ENCODE peak calls at places on chromosomes 3 and 15, in ten cellular contexts. J is upper lobe of left lung, K is body of pancreas, X is GM23248, O is cardiac muscle cell, E is ascending aorta, Z is psoas muscle, P is heart right ventricle, C is OCI-LY7, R is ovary. Y is an unnamed sample.

GRCh38 chr3:89107461-89108035 is at the start of gene EPHA3:
- DNase-seq in J (peak), K (peak), X (peak), O (peak), E (peak), Z (peak), P (peak), C (no peak), R (peak), Y (peak)

GRCh38 chr3:47283193-47283537 is 421 bp downstream of the KLHL18 start:
- DNase-seq in J (no peak), K (peak), X (peak), O (no peak), E (no peak), Z (peak), P (peak), C (peak), R (no peak), Y (no peak)

GRCh38 chr3:99869621-99870020 is 52.0 kb downstream of the CMSS1 start:
- DNase-seq in J (no peak), K (no peak), X (no peak), O (no peak), E (no peak), Z (no peak), P (no peak), C (no peak), R (no peak), Y (no peak)

GRCh38 chr15:95558916-95559315 is 771.6 kb upstream of the NR2F2 start:
- DNase-seq in J (no peak), K (no peak), X (peak), O (no peak), E (no peak), Z (no peak), P (no peak), C (no peak), R (no peak), Y (no peak)

GRCh38 chr3:141482250-141482937 is 4.4 kb upstream of the RASA2 start:
- DNase-seq in J (no peak), K (no peak), X (peak), O (no peak), E (no peak), Z (no peak), P (no peak), C (no peak), R (no peak), Y (peak)

GRCh38 chr15:67746450-67746849 is 78.9 kb upstream of the SKOR1 start:
- DNase-seq in J (no peak), K (no peak), X (no peak), O (no peak), E (no peak), Z (no peak), P (no peak), C (no peak), R (no peak), Y (no peak)

GRCh38 chr3:195366200-195366910 is 76.5 kb downstream of the ACAP2 start:
- DNase-seq in J (no peak), K (no peak), X (peak), O (no peak), E (no peak), Z (no peak), P (no peak), C (no peak), R (no peak), Y (no peak)

GRCh38 chr3:39269528-39269927 is 10.3 kb downstream of the CX3CR1 start:
- DNase-seq in J (no peak), K (no peak), X (no peak), O (no peak), E (peak), Z (no peak), P (no peak), C (no peak), R (no peak), Y (no peak)

GRCh38 chr3:134672571-134672970 is 21.7 kb upstream of the KY start:
- DNase-seq in J (no peak), K (no peak), X (no peak), O (no peak), E (no peak), Z (no peak), P (no peak), C (no peak), R (no peak), Y (no peak)

GRCh38 chr3:189789432-189789831 is 158.2 kb downstream of the TP63 start:
- DNase-seq in J (no peak), K (no peak), X (no peak), O (no peak), E (no peak), Z (no peak), P (no peak), C (no peak), R (no peak), Y (no peak)

GRCh38 chr15:88038261-88038660 is 218.3 kb downstream of the NTRK3 start:
- DNase-seq in J (no peak), K (no peak), X (no peak), O (no peak), E (no peak), Z (no peak), P (no peak), C (no peak), R (no peak), Y (no peak)

GRCh38 chr3:183266454-183266853 is 13.4 kb downstream of the B3GNT5 start:
- DNase-seq in J (no peak), K (no peak), X (no peak), O (no peak), E (no peak), Z (no peak), P (no peak), C (no peak), R (no peak), Y (no peak)

GRCh38 chr3:155743616-155744015 is 1.3 kb downstream of the PLCH1 start:
- DNase-seq in J (no peak), K (no peak), X (peak), O (no peak), E (no peak), Z (no peak), P (no peak), C (no peak), R (no peak), Y (no peak)

GRCh38 chr3:126907557-126907956 is 75.4 kb upstream of the PLXNA1 start:
- DNase-seq in J (no peak), K (no peak), X (no peak), O (no peak), E (no peak), Z (no peak), P (no peak), C (no peak), R (no peak), Y (no peak)

GRCh38 chr3:126852536-126852935 is 130.4 kb upstream of the PLXNA1 start:
- DNase-seq in J (no peak), K (no peak), X (no peak), O (no peak), E (peak), Z (no peak), P (no peak), C (no peak), R (no peak), Y (no peak)

GRCh38 chr3:52533623-52534280 is at the start of gene NT5DC2:
- DNase-seq in J (peak), K (peak), X (peak), O (peak), E (peak), Z (peak), P (peak), C (peak), R (peak), Y (peak)

DNA sequence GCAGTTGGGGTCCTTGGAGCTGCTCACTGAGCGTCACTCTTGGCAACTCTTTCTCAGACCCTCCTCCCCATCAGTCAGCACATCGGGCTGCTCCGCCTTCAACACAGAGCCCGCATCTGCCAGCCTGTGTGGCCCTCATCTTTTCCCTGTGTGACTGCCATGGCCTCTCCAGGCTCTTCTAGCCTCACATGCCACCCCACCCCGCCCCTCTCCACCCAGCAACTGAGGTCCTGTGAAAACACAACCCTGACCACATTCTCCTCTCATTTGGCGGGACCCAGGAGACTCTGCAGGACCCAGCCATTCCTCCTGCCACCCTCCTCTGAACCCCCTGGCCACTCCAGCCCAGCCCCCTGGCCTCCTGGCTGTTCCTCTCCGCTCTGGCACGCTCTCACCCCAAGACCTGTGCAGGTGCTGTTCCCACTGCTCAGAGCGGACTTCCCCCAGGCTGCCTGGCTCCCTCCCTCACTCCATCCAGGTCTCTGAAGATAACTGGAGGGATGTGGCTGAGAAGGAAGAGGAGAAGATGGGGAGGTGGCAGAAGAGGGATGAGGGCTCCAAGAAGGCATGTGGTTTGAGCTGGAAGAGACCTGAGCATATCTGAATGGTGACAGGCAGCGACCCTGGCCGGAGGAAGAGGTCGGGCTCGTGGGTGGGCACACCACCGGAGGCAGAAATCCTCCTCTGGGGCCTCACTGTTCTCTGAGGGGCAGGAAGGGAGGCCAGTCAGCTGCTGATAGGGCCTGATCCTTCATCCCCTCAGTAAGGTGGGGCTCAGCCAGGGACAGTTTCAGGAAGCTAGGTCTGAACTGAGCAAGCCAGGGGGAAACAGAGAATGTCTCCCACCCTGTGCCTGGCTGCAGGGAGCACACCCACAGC is 111.2 kb upstream of the RPL32 start:
- DNase-seq in J (no peak), K (no peak), X (no peak), O (no peak), E (no peak), Z (no peak), P (no peak), C (no peak), R (no peak), Y (no peak)
- H3K27ac ChIP-seq in J (no peak), K (no peak), X (no peak), O (peak), E (peak), Z (peak), P (peak), C (no peak), R (no peak), Y (no peak)

DNA sequence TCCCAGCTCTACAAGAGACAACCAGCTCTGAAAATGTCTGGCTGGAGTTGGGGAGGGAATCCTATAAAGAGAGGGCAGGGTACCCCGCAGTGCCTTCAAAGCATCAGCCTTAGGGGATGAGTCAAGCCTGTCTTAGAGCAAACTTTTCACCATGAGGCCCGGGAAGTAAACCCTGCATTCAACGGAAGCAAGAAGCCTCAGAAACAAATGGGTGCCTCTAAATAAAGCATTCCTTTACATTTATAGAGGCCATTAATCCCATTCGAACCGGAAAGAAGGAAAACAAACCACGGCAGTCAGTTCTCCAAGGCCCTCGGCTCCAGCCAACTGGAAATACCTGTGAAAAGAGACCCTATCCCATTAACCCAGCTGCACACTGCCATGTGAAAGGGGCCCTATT is 4.4 kb downstream of the ITGB5 start:
- DNase-seq in J (no peak), K (no peak), X (peak), O (no peak), E (no peak), Z (no peak), P (no peak), C (no peak), R (no peak), Y (peak)
- H3K4me3 ChIP-seq in J (no peak), K (no peak), X (no peak), O (no peak), E (no peak), Z (no peak), P (no peak), C (no peak), R (no peak), Y (no peak)

GRCh38 chr15:39748276-39748675 is 34.4 kb downstream of the FSIP1 start:
- DNase-seq in J (no peak), K (no peak), X (peak), O (no peak), E (no peak), Z (no peak), P (no peak), C (no peak), R (no peak), Y (no peak)
- H3K27ac ChIP-seq in J (no peak), K (peak), X (peak), O (no peak), E (no peak), Z (no peak), P (no peak), C (no peak), R (no peak), Y (no peak)

GRCh38 chr3:69005071-69005816 is 8.2 kb downstream of the EOGT start:
- DNase-seq in J (no peak), K (no peak), X (peak), O (no peak), E (no peak), Z (no peak), P (no peak), C (no peak), R (no peak), Y (no peak)
- H3K4me3 ChIP-seq in J (no peak), K (no peak), X (no peak), O (no peak), E (no peak), Z (no peak), P (no peak), C (no peak), R (no peak), Y (no peak)

GRCh38 chr3:27675287-27675686 is 46.8 kb downstream of the EOMES start:
- DNase-seq in J (no peak), K (no peak), X (peak), O (no peak), E (no peak), Z (no peak), P (no peak), C (no peak), R (no peak), Y (peak)

GRCh38 chr3:27680517-27681246 is 41.4 kb downstream of the EOMES start:
- DNase-seq in J (no peak), K (no peak), X (no peak), O (peak), E (no peak), Z (no peak), P (no peak), C (peak), R (no peak), Y (peak)

GRCh38 chr3:27678234-27678633 is 43.9 kb downstream of the EOMES start:
- DNase-seq in J (no peak), K (no peak), X (no peak), O (no peak), E (no peak), Z (no peak), P (no peak), C (no peak), R (no peak), Y (no peak)

GRCh38 chr3:27679691-27680090 is 42.4 kb downstream of the EOMES start:
- DNase-seq in J (no peak), K (no peak), X (peak), O (peak), E (no peak), Z (no peak), P (no peak), C (no peak), R (no peak), Y (no peak)

GRCh38 chr3:27677554-27677953 is 44.6 kb downstream of the EOMES start:
- DNase-seq in J (no peak), K (no peak), X (peak), O (no peak), E (peak), Z (no peak), P (no peak), C (no peak), R (no peak), Y (peak)
- H3K27ac ChIP-seq in J (no peak), K (no peak), X (peak), O (no peak), E (peak), Z (no peak), P (no peak), C (no peak), R (no peak), Y (peak)

GRCh38 chr15:25051399-25052154 is 96.8 kb downstream of the SNRPN start:
- DNase-seq in J (no peak), K (no peak), X (no peak), O (no peak), E (no peak), Z (no peak), P (peak), C (no peak), R (peak), Y (no peak)
- H3K4me3 ChIP-seq in J (no peak), K (no peak), X (no peak), O (no peak), E (peak), Z (no peak), P (no peak), C (no peak), R (no peak), Y (no peak)

GRCh38 chr15:48696627-48697312 is 51.3 kb upstream of the FBN1 start:
- DNase-seq in J (no peak), K (no peak), X (peak), O (no peak), E (no peak), Z (no peak), P (no peak), C (no peak), R (no peak), Y (peak)

GRCh38 chr15:48695835-48696573 is 50.5 kb upstream of the FBN1 start:
- DNase-seq in J (no peak), K (no peak), X (no peak), O (no peak), E (no peak), Z (no peak), P (no peak), C (no peak), R (no peak), Y (no peak)

GRCh38 chr15:48688493-48688892 is 43.0 kb upstream of the FBN1 start:
- DNase-seq in J (no peak), K (no peak), X (no peak), O (no peak), E (no peak), Z (no peak), P (no peak), C (no peak), R (no peak), Y (no peak)

GRCh38 chr15:48695088-48695834 is 49.8 kb upstream of the FBN1 start:
- DNase-seq in J (no peak), K (no peak), X (peak), O (no peak), E (no peak), Z (no peak), P (no peak), C (no peak), R (no peak), Y (peak)

DNA sequence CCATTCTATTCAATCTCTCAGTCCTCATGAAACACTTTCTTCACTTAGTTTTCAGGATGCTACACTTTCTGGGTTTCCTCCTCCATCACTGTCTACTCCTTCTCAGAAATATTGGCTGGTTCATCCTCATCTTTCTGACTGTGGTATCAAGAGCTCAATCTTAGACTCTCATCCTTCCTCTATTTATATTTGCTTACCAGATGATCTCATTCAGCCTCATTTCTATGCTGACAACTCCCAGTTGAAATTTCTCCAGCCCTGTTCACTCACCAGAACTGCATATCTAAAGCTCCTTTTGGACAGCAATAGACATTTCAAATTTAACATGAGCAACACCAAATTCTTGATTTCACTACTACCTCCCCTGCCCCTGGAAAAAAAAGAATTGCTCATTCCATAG is 48.0 kb upstream of the FBN1 start:
- DNase-seq in J (no peak), K (no peak), X (peak), O (no peak), E (no peak), Z (no peak), P (no peak), C (no peak), R (no peak), Y (peak)
- H3K27ac ChIP-seq in J (no peak), K (no peak), X (peak), O (no peak), E (no peak), Z (no peak), P (no peak), C (no peak), R (no peak), Y (peak)

GRCh38 chr3:97863775-97864174 is 42.0 kb downstream of the CRYBG3 start:
- DNase-seq in J (no peak), K (no peak), X (no peak), O (no peak), E (no peak), Z (no peak), P (no peak), C (no peak), R (no peak), Y (no peak)
- H3K4me3 ChIP-seq in J (no peak), K (no peak), X (no peak), O (no peak), E (no peak), Z (no peak), P (no peak), C (no peak), R (no peak), Y (no peak)

Y was measured in brain microvascular endothelial cell.